ENCODE peak calls at places on chromosomes 7 and 10, in four cellular contexts. One of them, this sample, is unnamed.

GRCh38 chr7:68420342-68420750 is 1177.9 kb upstream of the AUTS2 start:
- DNase-seq in K562: no peak
- DNase-seq in GM12878: no peak
- DNase-seq in H1: no peak
- DNase-seq in this sample: no peak

GRCh38 chr10:68212721-68213352 is 19.1 kb downstream of the ATOH7 start:
- DNase-seq in K562: peak; percentile 37
- DNase-seq in GM12878: no peak
- DNase-seq in H1: no peak
- DNase-seq in this sample: peak; percentile 15

GRCh38 chr10:133143546-133143945 is 16.5 kb upstream of the KNDC1 start:
- DNase-seq in K562: no peak
- DNase-seq in GM12878: no peak
- DNase-seq in H1: no peak
- DNase-seq in this sample: no peak

GRCh38 chr7:158139499-158139898 is 448.1 kb downstream of the PTPRN2 start:
- DNase-seq in K562: no peak
- DNase-seq in GM12878: no peak
- DNase-seq in H1: no peak
- DNase-seq in this sample: no peak

GRCh38 chr10:80539421-80539999 is 1.8 kb downstream of the SH2D4B start:
- DNase-seq in K562: no peak
- DNase-seq in GM12878: no peak
- DNase-seq in H1: peak; percentile 37
- DNase-seq in this sample: no peak

GRCh38 chr7:122412886-122413285 is 108.3 kb upstream of the FEZF1 start:
- DNase-seq in K562: no peak
- DNase-seq in GM12878: no peak
- DNase-seq in H1: no peak
- DNase-seq in this sample: no peak

GRCh38 chr7:133121175-133121844 is 39.4 kb upstream of the CHCHD3 start:
- DNase-seq in K562: no peak
- DNase-seq in GM12878: no peak
- DNase-seq in H1: no peak
- DNase-seq in this sample: no peak

GRCh38 chr10:970311-971149 is 17.7 kb upstream of the GTPBP4 start:
- DNase-seq in K562: no peak
- DNase-seq in GM12878: no peak
- DNase-seq in H1: no peak
- DNase-seq in this sample: peak; percentile 93

GRCh38 chr7:94656925-94657731 is 1.2 kb upstream of the SGCE start:
- DNase-seq in K562: no peak
- DNase-seq in GM12878: no peak
- DNase-seq in H1: peak; percentile 51
- DNase-seq in this sample: no peak

GRCh38 chr7:94414481-94414880 is 19.8 kb downstream of the COL1A2 start:
- DNase-seq in K562: no peak
- DNase-seq in GM12878: no peak
- DNase-seq in H1: no peak
- DNase-seq in this sample: no peak

GRCh38 chr7:64884085-64884912 is 18.8 kb upstream of the ZNF273 start:
- DNase-seq in K562: no peak
- DNase-seq in GM12878: no peak
- DNase-seq in H1: no peak
- DNase-seq in this sample: no peak

GRCh38 chr7:27723086-27723485 is 16.9 kb upstream of the TAX1BP1 start:
- DNase-seq in K562: no peak
- DNase-seq in GM12878: no peak
- DNase-seq in H1: no peak
- DNase-seq in this sample: no peak

GRCh38 chr7:7772385-7772784 is 54.0 kb upstream of the RPA3 start:
- DNase-seq in K562: no peak
- DNase-seq in GM12878: no peak
- DNase-seq in H1: no peak
- DNase-seq in this sample: no peak

GRCh38 chr10:119029613-119030420 is at the start of gene NANOS1:
- DNase-seq in K562: peak; percentile 48
- DNase-seq in GM12878: no peak
- DNase-seq in H1: peak; percentile 80
- DNase-seq in this sample: no peak

GRCh38 chr10:125113661-125114388 is 46.5 kb downstream of the CTBP2 start:
- DNase-seq in K562: no peak
- DNase-seq in GM12878: no peak
- DNase-seq in H1: no peak
- DNase-seq in this sample: no peak

GRCh38 chr10:58023341-58024073 is 244.2 kb downstream of the IPMK start:
- DNase-seq in K562: no peak
- DNase-seq in GM12878: no peak
- DNase-seq in H1: no peak
- DNase-seq in this sample: peak; percentile 31

GRCh38 chr7:36286241-36286640 is 103.4 kb upstream of the ANLN start:
- DNase-seq in K562: no peak
- DNase-seq in GM12878: no peak
- DNase-seq in H1: no peak
- DNase-seq in this sample: no peak

GRCh38 chr10:30885423-30885822 is 146.2 kb downstream of the ZNF438 start:
- DNase-seq in K562: no peak
- DNase-seq in GM12878: no peak
- DNase-seq in H1: no peak
- DNase-seq in this sample: no peak

GRCh38 chr10:132538031-132538789 is 623 bp downstream of the INPP5A start:
- DNase-seq in K562: no peak
- DNase-seq in GM12878: no peak
- DNase-seq in H1: no peak
- DNase-seq in this sample: no peak

GRCh38 chr7:49245062-49245461 is 320.7 kb downstream of the CDC14C start:
- DNase-seq in K562: no peak
- DNase-seq in GM12878: no peak
- DNase-seq in H1: no peak
- DNase-seq in this sample: no peak

DNA sequence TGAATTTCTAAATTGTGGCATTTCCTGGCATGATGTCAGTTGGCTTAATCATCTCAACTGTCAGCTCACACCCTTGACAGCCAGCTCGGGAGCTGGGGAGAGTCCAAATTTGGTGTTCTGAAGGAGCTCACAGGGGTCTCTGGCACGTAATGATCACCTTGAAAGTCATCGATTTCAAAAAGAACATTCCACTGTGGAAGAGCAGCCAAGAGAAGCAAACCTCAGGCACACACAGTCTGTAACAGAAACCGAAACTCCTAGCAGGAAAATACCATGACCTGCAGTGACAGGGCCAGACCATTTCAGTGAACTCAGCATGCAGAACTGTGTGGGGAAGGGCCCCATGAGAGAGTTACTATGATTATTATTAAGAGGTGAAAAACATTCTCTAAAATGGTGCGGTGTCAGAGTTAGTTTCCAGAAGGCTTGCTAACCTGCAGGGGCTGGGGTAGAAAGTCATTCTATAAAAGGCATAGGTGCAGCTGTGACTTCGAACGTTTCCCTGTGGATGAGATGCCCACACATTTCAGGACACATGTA is 26.4 kb upstream of the KLF6 start:
- DNase-seq in K562: no peak
- DNase-seq in GM12878: peak; percentile 76
- DNase-seq in H1: no peak
- DNase-seq in this sample: no peak
- TF ChIP-seq ATF3 in K562: no peak
- TF ChIP-seq ATF3 in GM12878: no peak
- TF ChIP-seq ATF3 in H1: no peak
- TF ChIP-seq ATF3 in this sample: no peak

GRCh38 chr10:104005172-104005863 is 38.4 kb downstream of the SLK start:
- DNase-seq in K562: no peak
- DNase-seq in GM12878: no peak
- DNase-seq in H1: no peak
- DNase-seq in this sample: no peak
- TF ChIP-seq CHD2 in K562: no peak
- TF ChIP-seq CHD2 in GM12878: no peak
- TF ChIP-seq CHD2 in H1: no peak
- TF ChIP-seq CHD2 in this sample: no peak

DNA sequence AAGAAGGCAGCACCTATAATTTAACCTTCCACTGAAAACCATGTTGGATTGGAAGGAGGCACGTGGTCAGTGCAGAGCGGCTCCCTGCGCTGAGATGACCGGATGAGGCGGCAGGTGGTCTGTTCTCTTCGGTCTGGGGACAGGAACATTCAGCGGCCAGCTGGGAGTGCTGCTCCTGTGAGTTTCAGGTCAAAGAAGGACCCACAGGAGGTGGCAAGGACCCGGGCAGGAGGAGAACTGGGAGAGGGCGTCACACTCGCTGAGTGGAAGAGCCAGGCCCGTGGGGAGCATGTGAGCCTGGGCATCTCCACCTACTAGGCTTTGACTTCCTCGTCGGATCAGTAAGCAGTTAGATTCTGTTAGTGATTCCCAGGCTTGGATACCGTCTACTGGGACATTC is 113.4 kb upstream of the SHH start:
- DNase-seq in K562: no peak
- DNase-seq in GM12878: no peak
- DNase-seq in H1: no peak
- DNase-seq in this sample: no peak
- TF ChIP-seq ATF3 in K562: no peak
- TF ChIP-seq ATF3 in GM12878: no peak
- TF ChIP-seq ATF3 in H1: no peak
- TF ChIP-seq ATF3 in this sample: no peak

GRCh38 chr10:66680886-66681285 is 244.9 kb upstream of the LRRTM3 start:
- DNase-seq in K562: no peak
- DNase-seq in GM12878: no peak
- DNase-seq in H1: no peak
- DNase-seq in this sample: peak; percentile 0

DNA sequence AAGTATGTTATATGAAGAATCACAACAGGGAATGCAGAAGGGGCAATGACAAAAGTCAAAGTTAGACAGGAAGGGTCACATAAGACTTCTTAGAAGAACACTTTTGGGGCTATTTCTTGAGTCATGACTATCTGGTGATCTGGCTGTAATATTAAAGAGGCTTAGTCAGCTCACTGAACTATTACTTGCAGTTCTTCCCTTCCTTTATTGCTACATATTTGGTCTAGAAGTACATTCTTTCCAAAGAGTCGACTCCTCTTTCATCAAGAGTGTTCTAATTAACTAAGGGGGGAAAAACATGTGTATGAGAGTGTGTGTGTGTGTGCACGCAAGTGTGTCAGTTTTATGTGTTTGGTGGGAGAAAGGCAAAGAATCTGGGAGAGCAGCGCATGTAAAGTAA is 247.3 kb upstream of the LRRTM3 start:
- DNase-seq in K562: no peak
- DNase-seq in GM12878: no peak
- DNase-seq in H1: no peak
- DNase-seq in this sample: no peak
- TF ChIP-seq CHD2 in K562: no peak
- TF ChIP-seq CHD2 in GM12878: no peak
- TF ChIP-seq CHD2 in H1: no peak
- TF ChIP-seq CHD2 in this sample: no peak

GRCh38 chr7:90165724-90166123 is 11.5 kb downstream of the STEAP1 start:
- DNase-seq in K562: no peak
- DNase-seq in GM12878: no peak
- DNase-seq in H1: no peak
- DNase-seq in this sample: no peak
- TF ChIP-seq ATF3 in K562: no peak
- TF ChIP-seq ATF3 in GM12878: no peak
- TF ChIP-seq ATF3 in H1: no peak
- TF ChIP-seq ATF3 in this sample: no peak

DNA sequence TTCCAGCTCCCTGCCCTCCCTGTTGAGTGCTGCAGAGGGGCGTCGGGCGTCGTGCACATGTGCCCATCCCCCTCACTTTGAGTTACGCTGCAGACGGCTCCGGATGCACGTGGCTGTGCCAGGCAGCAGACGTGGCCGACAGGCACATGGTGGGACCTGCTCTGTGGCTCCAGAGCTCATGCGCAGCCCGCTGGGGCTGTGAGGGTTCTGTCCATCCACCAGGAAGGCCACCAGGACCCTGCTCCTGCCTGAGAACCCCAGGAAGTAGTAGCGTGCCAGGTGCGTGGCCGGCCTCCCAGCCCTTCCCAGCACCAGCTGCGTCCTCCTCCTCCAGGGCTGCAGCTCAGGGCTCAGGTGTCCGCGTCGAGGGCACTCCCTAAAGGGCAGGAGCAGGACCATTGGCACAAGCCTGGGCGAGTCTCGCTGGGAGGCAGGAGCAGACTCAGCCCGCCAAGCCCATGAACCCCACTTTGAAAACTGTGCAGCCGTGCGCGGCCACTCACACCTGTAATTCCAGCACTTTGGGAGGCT is 25.0 kb downstream of the ELFN1 start:
- DNase-seq in K562: no peak
- DNase-seq in GM12878: no peak
- DNase-seq in H1: peak; percentile 47
- DNase-seq in this sample: no peak
- TF ChIP-seq CHD2 in K562: no peak
- TF ChIP-seq CHD2 in GM12878: no peak
- TF ChIP-seq CHD2 in H1: no peak
- TF ChIP-seq CHD2 in this sample: no peak

DNA sequence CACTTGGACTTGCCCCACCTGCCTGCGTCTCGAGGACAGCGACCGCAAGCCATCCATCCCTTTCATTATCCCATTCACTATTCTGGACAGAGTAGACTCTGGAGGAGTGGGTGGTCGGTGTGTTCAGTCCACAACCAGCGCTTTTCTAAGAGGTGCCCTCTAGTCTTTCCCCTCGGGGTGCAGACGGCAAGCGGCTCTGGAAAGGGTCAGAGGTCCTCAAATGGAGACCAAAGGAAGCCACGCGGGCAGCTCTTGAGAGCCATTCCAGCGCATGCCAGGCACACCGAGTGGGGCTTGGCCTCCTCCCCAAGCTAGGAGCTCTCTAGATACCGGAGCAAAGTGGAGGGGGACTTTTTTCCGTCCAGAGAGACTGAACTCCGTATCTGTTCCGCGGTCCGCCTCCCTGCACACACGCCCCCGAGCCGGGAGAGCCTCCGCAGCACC is 697 bp downstream of the GSDME start:
- DNase-seq in K562: no peak
- DNase-seq in GM12878: no peak
- DNase-seq in H1: no peak
- DNase-seq in this sample: no peak
- TF ChIP-seq ATF3 in K562: no peak
- TF ChIP-seq ATF3 in GM12878: no peak
- TF ChIP-seq ATF3 in H1: no peak
- TF ChIP-seq ATF3 in this sample: no peak

This sample was measured in HepG2.